ENCODE peak calls at places on chromosomes 5 and 9, in seven cellular contexts. One of them, this sample, is unnamed.

GRCh38 chr9:127960410-127961165 is 20.2 kb downstream of the EEIG1 start:
- DNase-seq in activated CD4-positive, alpha-beta memory T cell treated with anti-CD3 and anti-CD28 coated beads, Interleukin-2, amount 10 ng/mL, durations not matched to agents 7 days and 5 days: no peak
- DNase-seq in erythroblast: no peak
- DNase-seq in NCI-H1105: no peak
- DNase-seq in ecto neural progenitor cell: no peak
- DNase-seq in stimulated activated CD4-positive, alpha-beta T cell treated with anti-CD3 and anti-CD28 coated beads, Interleukin-4, amount 100 ng/mL, for 1 hour: no peak
- DNase-seq in HFFc6: no peak
- DNase-seq in this sample: no peak

GRCh38 chr5:100799166-100799565 is 103.9 kb downstream of the ST8SIA4 start:
- DNase-seq in stimulated activated CD4-positive, alpha-beta T cell treated with anti-CD3 and anti-CD28 coated beads, Interleukin-4, amount 100 ng/mL, for 1 hour: no peak
- DNase-seq in NCI-H1105: no peak
- DNase-seq in activated CD4-positive, alpha-beta memory T cell treated with anti-CD3 and anti-CD28 coated beads, Interleukin-2, amount 10 ng/mL, durations not matched to agents 7 days and 5 days: no peak
- DNase-seq in ecto neural progenitor cell: no peak
- DNase-seq in erythroblast: no peak
- DNase-seq in HFFc6: no peak
- DNase-seq in this sample: no peak

GRCh38 chr9:105711867-105712266 is 17.5 kb downstream of the TMEM38B start:
- DNase-seq in activated CD4-positive, alpha-beta memory T cell treated with anti-CD3 and anti-CD28 coated beads, Interleukin-2, amount 10 ng/mL, durations not matched to agents 7 days and 5 days: no peak
- DNase-seq in ecto neural progenitor cell: no peak
- DNase-seq in NCI-H1105: no peak
- DNase-seq in erythroblast: no peak
- DNase-seq in HFFc6: no peak
- DNase-seq in stimulated activated CD4-positive, alpha-beta T cell treated with anti-CD3 and anti-CD28 coated beads, Interleukin-4, amount 100 ng/mL, for 1 hour: no peak
- DNase-seq in this sample: no peak

GRCh38 chr5:52859619-52860018 is 71.9 kb downstream of the ITGA1 start:
- DNase-seq in erythroblast: no peak
- DNase-seq in ecto neural progenitor cell: no peak
- DNase-seq in activated CD4-positive, alpha-beta memory T cell treated with anti-CD3 and anti-CD28 coated beads, Interleukin-2, amount 10 ng/mL, durations not matched to agents 7 days and 5 days: no peak
- DNase-seq in stimulated activated CD4-positive, alpha-beta T cell treated with anti-CD3 and anti-CD28 coated beads, Interleukin-4, amount 100 ng/mL, for 1 hour: no peak
- DNase-seq in HFFc6: peak
- DNase-seq in NCI-H1105: no peak
- DNase-seq in this sample: no peak

GRCh38 chr5:137587952-137588351 is 88.8 kb upstream of the SPOCK1 start:
- DNase-seq in NCI-H1105: no peak
- DNase-seq in stimulated activated CD4-positive, alpha-beta T cell treated with anti-CD3 and anti-CD28 coated beads, Interleukin-4, amount 100 ng/mL, for 1 hour: no peak
- DNase-seq in HFFc6: no peak
- DNase-seq in activated CD4-positive, alpha-beta memory T cell treated with anti-CD3 and anti-CD28 coated beads, Interleukin-2, amount 10 ng/mL, durations not matched to agents 7 days and 5 days: no peak
- DNase-seq in erythroblast: no peak
- DNase-seq in ecto neural progenitor cell: peak
- DNase-seq in this sample: no peak

GRCh38 chr9:95746408-95747165 is 128.9 kb upstream of the ERCC6L2 start:
- DNase-seq in HFFc6: no peak
- DNase-seq in ecto neural progenitor cell: no peak
- DNase-seq in stimulated activated CD4-positive, alpha-beta T cell treated with anti-CD3 and anti-CD28 coated beads, Interleukin-4, amount 100 ng/mL, for 1 hour: no peak
- DNase-seq in NCI-H1105: no peak
- DNase-seq in activated CD4-positive, alpha-beta memory T cell treated with anti-CD3 and anti-CD28 coated beads, Interleukin-2, amount 10 ng/mL, durations not matched to agents 7 days and 5 days: no peak
- DNase-seq in erythroblast: no peak
- DNase-seq in this sample: no peak

GRCh38 chr9:121398374-121398773 is 28.3 kb upstream of the STOM start:
- DNase-seq in erythroblast: no peak
- DNase-seq in stimulated activated CD4-positive, alpha-beta T cell treated with anti-CD3 and anti-CD28 coated beads, Interleukin-4, amount 100 ng/mL, for 1 hour: no peak
- DNase-seq in HFFc6: peak
- DNase-seq in NCI-H1105: no peak
- DNase-seq in ecto neural progenitor cell: no peak
- DNase-seq in activated CD4-positive, alpha-beta memory T cell treated with anti-CD3 and anti-CD28 coated beads, Interleukin-2, amount 10 ng/mL, durations not matched to agents 7 days and 5 days: no peak
- DNase-seq in this sample: no peak

GRCh38 chr5:127568166-127568565 is 50.7 kb downstream of the PRRC1 start:
- DNase-seq in erythroblast: no peak
- DNase-seq in ecto neural progenitor cell: no peak
- DNase-seq in stimulated activated CD4-positive, alpha-beta T cell treated with anti-CD3 and anti-CD28 coated beads, Interleukin-4, amount 100 ng/mL, for 1 hour: no peak
- DNase-seq in activated CD4-positive, alpha-beta memory T cell treated with anti-CD3 and anti-CD28 coated beads, Interleukin-2, amount 10 ng/mL, durations not matched to agents 7 days and 5 days: no peak
- DNase-seq in HFFc6: no peak
- DNase-seq in NCI-H1105: no peak
- DNase-seq in this sample: no peak

GRCh38 chr9:108416321-108416720 is 439.5 kb downstream of the ACTL7B start:
- DNase-seq in stimulated activated CD4-positive, alpha-beta T cell treated with anti-CD3 and anti-CD28 coated beads, Interleukin-4, amount 100 ng/mL, for 1 hour: no peak
- DNase-seq in HFFc6: no peak
- DNase-seq in NCI-H1105: no peak
- DNase-seq in activated CD4-positive, alpha-beta memory T cell treated with anti-CD3 and anti-CD28 coated beads, Interleukin-2, amount 10 ng/mL, durations not matched to agents 7 days and 5 days: no peak
- DNase-seq in ecto neural progenitor cell: no peak
- DNase-seq in erythroblast: no peak
- DNase-seq in this sample: no peak

GRCh38 chr9:118896356-118897000 is 472.8 kb downstream of the BRINP1 start:
- DNase-seq in NCI-H1105: peak
- DNase-seq in HFFc6: no peak
- DNase-seq in ecto neural progenitor cell: no peak
- DNase-seq in activated CD4-positive, alpha-beta memory T cell treated with anti-CD3 and anti-CD28 coated beads, Interleukin-2, amount 10 ng/mL, durations not matched to agents 7 days and 5 days: no peak
- DNase-seq in erythroblast: peak
- DNase-seq in stimulated activated CD4-positive, alpha-beta T cell treated with anti-CD3 and anti-CD28 coated beads, Interleukin-4, amount 100 ng/mL, for 1 hour: no peak
- DNase-seq in this sample: no peak

GRCh38 chr9:133605856-133606721 is 3.1 kb downstream of the FAM163B start:
- DNase-seq in NCI-H1105: peak
- DNase-seq in activated CD4-positive, alpha-beta memory T cell treated with anti-CD3 and anti-CD28 coated beads, Interleukin-2, amount 10 ng/mL, durations not matched to agents 7 days and 5 days: no peak
- DNase-seq in HFFc6: no peak
- DNase-seq in ecto neural progenitor cell: no peak
- DNase-seq in erythroblast: no peak
- DNase-seq in stimulated activated CD4-positive, alpha-beta T cell treated with anti-CD3 and anti-CD28 coated beads, Interleukin-4, amount 100 ng/mL, for 1 hour: no peak
- DNase-seq in this sample: no peak

GRCh38 chr5:102711525-102712240 is 43.4 kb upstream of the PAM start:
- DNase-seq in stimulated activated CD4-positive, alpha-beta T cell treated with anti-CD3 and anti-CD28 coated beads, Interleukin-4, amount 100 ng/mL, for 1 hour: no peak
- DNase-seq in ecto neural progenitor cell: no peak
- DNase-seq in NCI-H1105: no peak
- DNase-seq in HFFc6: peak
- DNase-seq in erythroblast: no peak
- DNase-seq in activated CD4-positive, alpha-beta memory T cell treated with anti-CD3 and anti-CD28 coated beads, Interleukin-2, amount 10 ng/mL, durations not matched to agents 7 days and 5 days: no peak
- DNase-seq in this sample: no peak

GRCh38 chr9:135282001-135282731 is 194.7 kb downstream of the OLFM1 start:
- DNase-seq in NCI-H1105: peak
- DNase-seq in ecto neural progenitor cell: no peak
- DNase-seq in erythroblast: peak
- DNase-seq in stimulated activated CD4-positive, alpha-beta T cell treated with anti-CD3 and anti-CD28 coated beads, Interleukin-4, amount 100 ng/mL, for 1 hour: peak
- DNase-seq in activated CD4-positive, alpha-beta memory T cell treated with anti-CD3 and anti-CD28 coated beads, Interleukin-2, amount 10 ng/mL, durations not matched to agents 7 days and 5 days: no peak
- DNase-seq in HFFc6: no peak
- DNase-seq in this sample: no peak